ENCODE peak calls at places on chromosome 17, in six cellular contexts. G is heart right ventricle, Z is neural progenitor cell, K is adrenal gland, V is WERI-Rb-1, J is fibroblast of lung. O is an unnamed sample.

GRCh38 chr17:38428150-38428642 is at the start of gene ARHGAP23:
- DNase-seq in G (peak; percentile 77), Z (peak; percentile 74), K (peak; percentile 89), V (no peak), J (peak; percentile 76), O (peak; percentile 94)

GRCh38 chr17:4509923-4510614 is 11.4 kb downstream of the SPNS2 start:
- DNase-seq in G (peak; percentile 63), Z (no peak), K (no peak), V (no peak), J (no peak), O (no peak)

GRCh38 chr17:3026125-3026855 is 37.1 kb downstream of the OR1D5 start:
- DNase-seq in G (no peak), Z (no peak), K (no peak), V (no peak), J (no peak), O (peak; percentile 49)

GRCh38 chr17:28174352-28175046 is 132.0 kb downstream of the NLK start:
- DNase-seq in G (no peak), Z (no peak), K (no peak), V (no peak), J (no peak), O (no peak)

GRCh38 chr17:44940321-44940720 is 7.3 kb downstream of the KIF18B start:
- DNase-seq in G (no peak), Z (no peak), K (no peak), V (no peak), J (no peak), O (peak; percentile 40)

GRCh38 chr17:20213429-20213828 is 204.3 kb downstream of the SPECC1 start:
- DNase-seq in G (no peak), Z (no peak), K (no peak), V (no peak), J (no peak), O (no peak)

GRCh38 chr17:78589031-78589675 is 12.0 kb upstream of the DNAH17 start:
- DNase-seq in G (no peak), Z (no peak), K (no peak), V (no peak), J (no peak), O (no peak)

GRCh38 chr17:41013606-41014005 is 4.7 kb upstream of the KRTAP3-1 start:
- DNase-seq in G (peak; percentile 9), Z (no peak), K (no peak), V (peak; percentile 12), J (peak; percentile 9), O (no peak)

GRCh38 chr17:82775033-82775823 is 23.4 kb downstream of the TBCD start:
- DNase-seq in G (peak; percentile 37), Z (peak; percentile 74), K (peak; percentile 70), V (peak; percentile 88), J (peak; percentile 40), O (peak; percentile 97)

GRCh38 chr17:1683489-1683888 is 1.2 kb downstream of the PRPF8 start:
- DNase-seq in G (no peak), Z (peak; percentile 8), K (no peak), V (peak; percentile 23), J (no peak), O (no peak)

GRCh38 chr17:69064476-69064875 is 3.7 kb upstream of the ABCA9 start:
- DNase-seq in G (no peak), Z (no peak), K (no peak), V (no peak), J (no peak), O (no peak)

GRCh38 chr17:61846088-61846487 is 17.2 kb downstream of the BRIP1 start:
- DNase-seq in G (no peak), Z (no peak), K (no peak), V (no peak), J (no peak), O (no peak)

GRCh38 chr17:61335845-61336655 is 63.6 kb upstream of the TBX2 start:
- DNase-seq in G (no peak), Z (no peak), K (no peak), V (peak; percentile 62), J (peak; percentile 90), O (no peak)

GRCh38 chr17:1820518-1821252 is 9.0 kb downstream of the SMYD4 start:
- DNase-seq in G (no peak), Z (peak; percentile 7), K (no peak), V (no peak), J (no peak), O (no peak)

GRCh38 chr17:60481604-60482003 is 44.4 kb downstream of the APPBP2 start:
- DNase-seq in G (no peak), Z (no peak), K (no peak), V (no peak), J (no peak), O (no peak)

GRCh38 chr17:2701161-2701995 is 10.2 kb downstream of the CLUH start:
- DNase-seq in G (no peak), Z (no peak), K (peak; percentile 28), V (peak; percentile 5), J (no peak), O (peak; percentile 59)

GRCh38 chr17:8326591-8327583 is 12.8 kb upstream of the ODF4 start:
- DNase-seq in G (peak; percentile 47), Z (peak; percentile 66), K (peak; percentile 43), V (no peak), J (peak; percentile 29), O (peak; percentile 89)

GRCh38 chr17:76568771-76569170 is 16.9 kb downstream of the ST6GALNAC2 start:
- DNase-seq in G (no peak), Z (no peak), K (no peak), V (no peak), J (no peak), O (peak; percentile 84)

GRCh38 chr17:45231481-45232116 is 9.9 kb downstream of the FMNL1 start:
- DNase-seq in G (no peak), Z (peak; percentile 68), K (no peak), V (peak; percentile 90), J (no peak), O (peak; percentile 95)

GRCh38 chr17:74260525-74260850 is 13.5 kb upstream of the DNAI2 start:
- DNase-seq in G (no peak), Z (peak; percentile 60), K (no peak), V (no peak), J (no peak), O (peak; percentile 86)

GRCh38 chr17:65169691-65170090 is 32.5 kb downstream of the RGS9 start:
- DNase-seq in G (no peak), Z (no peak), K (no peak), V (no peak), J (no peak), O (no peak)

GRCh38 chr17:82698065-82698973 is at the start of gene RAB40B:
- DNase-seq in G (peak; percentile 99), Z (peak; percentile 99), K (peak; percentile 99), V (peak; percentile 100), J (peak; percentile 98), O (peak; percentile 100)

GRCh38 chr17:81102869-81103268 is 62.4 kb upstream of the PVALEF start:
- DNase-seq in G (no peak), Z (no peak), K (no peak), V (no peak), J (no peak), O (peak; percentile 71)

GRCh38 chr17:81101614-81102306 is 63.5 kb upstream of the PVALEF start:
- DNase-seq in G (peak; percentile 73), Z (peak; percentile 94), K (peak; percentile 85), V (peak; percentile 94), J (peak; percentile 69), O (peak; percentile 100)

GRCh38 chr17:81102352-81102751 is 63.0 kb upstream of the PVALEF start:
- DNase-seq in G (no peak), Z (no peak), K (no peak), V (no peak), J (no peak), O (no peak)

GRCh38 chr17:81099888-81100287 is 64.9 kb downstream of the BAIAP2 start:
- DNase-seq in G (no peak), Z (no peak), K (no peak), V (no peak), J (no peak), O (no peak)

GRCh38 chr17:81100668-81101067 is 64.6 kb upstream of the PVALEF start:
- DNase-seq in G (no peak), Z (no peak), K (no peak), V (no peak), J (no peak), O (no peak)
- H3K4me3 ChIP-seq in G (no peak overlapping the region), Z (no peak overlapping the region), K (no peak overlapping the region), V (no peak overlapping the region), J (no peak overlapping the region), O (no peak overlapping the region)

DNA sequence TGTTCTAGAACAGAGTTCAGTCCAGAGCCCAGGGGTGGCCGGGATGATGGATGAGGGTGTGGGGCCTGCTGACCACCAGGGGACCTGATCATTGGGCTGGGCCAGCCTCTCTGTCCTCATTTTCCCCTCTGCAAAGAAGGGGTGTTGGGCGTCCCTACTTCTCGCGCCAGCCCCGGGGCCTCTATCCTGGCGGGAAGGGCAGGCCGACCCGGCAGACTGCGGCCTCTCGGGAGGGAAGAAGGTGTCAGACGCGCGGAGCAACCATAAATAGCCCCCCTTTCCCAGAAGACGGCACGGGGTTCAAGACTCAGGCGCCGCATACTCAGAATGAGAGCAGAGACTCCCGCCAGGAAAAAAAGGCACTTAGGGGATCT is 1.9 kb upstream of the CACNA1G start:
- DNase-seq in G (no peak), Z (no peak), K (no peak), V (peak; percentile 63), J (no peak), O (no peak)
- H3K27me3 ChIP-seq in G (peaks cover 48% of the 10 kb centered on the region), Z (peaks cover 70% of the 10 kb centered on the region), K (peaks cover 13% of the 10 kb centered on the region), V (no peaks in the 10 kb centered on the region), J (peaks cover 40% of the 10 kb centered on the region), O (peaks cover 52% of the 10 kb centered on the region)

GRCh38 chr17:58337126-58337599 is 8.6 kb upstream of the TSPOAP1 start:
- DNase-seq in G (no peak), Z (no peak), K (no peak), V (no peak), J (no peak), O (peak; percentile 45)

GRCh38 chr17:58336456-58337094 is 8.0 kb upstream of the TSPOAP1 start:
- DNase-seq in G (no peak), Z (no peak), K (peak; percentile 63), V (no peak), J (peak; percentile 75), O (peak; percentile 25)

GRCh38 chr17:58335061-58335731 is 6.6 kb upstream of the TSPOAP1 start:
- DNase-seq in G (no peak), Z (no peak), K (peak; percentile 64), V (no peak), J (no peak), O (no peak)

GRCh38 chr17:58334661-58335060 is 6.1 kb upstream of the TSPOAP1 start:
- DNase-seq in G (no peak), Z (no peak), K (no peak), V (no peak), J (no peak), O (no peak)

DNA sequence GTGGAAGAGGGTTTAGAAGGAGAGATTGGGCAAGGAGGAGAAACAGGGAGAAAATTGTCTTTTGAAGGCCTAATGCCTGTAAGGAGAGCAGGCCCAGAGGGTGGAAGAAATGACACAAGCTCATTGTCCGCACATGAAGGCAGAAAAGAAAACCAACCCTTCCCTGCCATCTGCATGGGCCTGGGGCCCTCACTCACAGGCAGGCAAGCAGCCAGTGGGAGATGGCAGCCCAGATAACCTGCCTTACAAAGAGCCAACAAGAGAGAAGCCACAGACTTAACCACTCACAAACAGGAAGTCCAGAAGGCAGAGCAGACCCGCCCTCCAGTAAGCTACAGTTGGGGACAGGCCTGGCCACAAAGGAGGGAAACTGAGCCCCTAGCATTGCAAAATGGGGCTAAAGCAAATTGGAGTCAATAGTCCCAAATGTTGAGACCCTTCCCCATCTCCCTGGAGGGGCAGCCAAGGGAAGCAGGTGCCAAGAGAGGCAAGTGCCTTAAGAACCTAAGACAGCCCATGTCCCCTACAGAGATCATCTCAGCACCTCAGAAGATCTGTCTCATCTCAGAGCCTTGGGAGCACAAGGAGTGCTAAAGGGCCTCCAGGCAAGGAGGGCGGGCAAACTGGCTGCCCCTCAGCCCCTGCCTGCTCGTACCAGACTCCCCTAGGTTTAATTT is 7.3 kb upstream of the TSPOAP1 start:
- DNase-seq in G (no peak), Z (no peak), K (no peak), V (no peak), J (no peak), O (no peak)
- H3K4me3 ChIP-seq in G (no peak overlapping the region), Z (no peak overlapping the region), K (no peak overlapping the region), V (no peak overlapping the region), J (no peak overlapping the region), O (no peak overlapping the region)

GRCh38 chr17:81021531-81022370 is 13.2 kb upstream of the BAIAP2 start:
- DNase-seq in G (no peak), Z (no peak), K (no peak), V (no peak), J (no peak), O (peak; percentile 48)
- H3K27me3 ChIP-seq in G (peaks cover 11% of the 10 kb centered on the region), Z (peaks cover 11% of the 10 kb centered on the region), K (no peaks in the 10 kb centered on the region), V (no peaks in the 10 kb centered on the region), J (peaks cover 19% of the 10 kb centered on the region), O (no peaks in the 10 kb centered on the region)

O was measured in H7.